ENCODE peak calls at places on chromosomes 6 and 20, in six cellular contexts. X is mesothelial cell of epicardium, G is AG09309, S is cardiac muscle cell, Q is GM12865, I is OCI-LY7. L is an unnamed sample.

GRCh38 chr6:74249658-74250057 is 553.7 kb downstream of the CD109 start:
- DNase-seq in G (peak; percentile 1), S (peak; percentile 40), Q (no peak), I (no peak), X (no peak), L (peak; percentile 81)

GRCh38 chr6:148999501-148999900 is 252.7 kb downstream of the UST start:
- DNase-seq in X (no peak), Q (no peak), S (peak; percentile 59), G (no peak), I (no peak), L (no peak)

GRCh38 chr6:87498048-87498447 is 25.3 kb downstream of the SLC35A1 start:
- DNase-seq in I (no peak), Q (no peak), X (no peak), G (no peak), S (no peak), L (no peak)

GRCh38 chr6:42428326-42429041 is 23.2 kb downstream of the TRERF1 start:
- DNase-seq in X (no peak), I (no peak), S (peak; percentile 43), G (no peak), Q (peak; percentile 71), L (no peak)

GRCh38 chr20:9617940-9618339 is 103.5 kb downstream of the LAMP5 start:
- DNase-seq in Q (peak; percentile 35), X (no peak), G (no peak), S (peak; percentile 27), I (no peak), L (no peak)

GRCh38 chr6:7238900-7239589 is 74.0 kb downstream of the SSR1 start:
- DNase-seq in I (peak; percentile 93), G (no peak), S (peak; percentile 68), Q (peak; percentile 86), X (peak; percentile 57), L (peak; percentile 46)

GRCh38 chr6:161003336-161003735 is 11.8 kb downstream of the MAP3K4 start:
- DNase-seq in Q (no peak), I (no peak), X (no peak), S (no peak), G (no peak), L (no peak)

GRCh38 chr20:53980101-53980500 is 90.3 kb downstream of the BCAS1 start:
- DNase-seq in X (no peak), I (no peak), G (no peak), S (no peak), Q (no peak), L (no peak)

GRCh38 chr6:117264487-117265424 is 602 bp upstream of the VGLL2 start:
- DNase-seq in I (no peak), X (no peak), Q (peak; percentile 44), G (no peak), S (peak; percentile 16), L (no peak)

GRCh38 chr6:32113386-32114352 is 4.5 kb upstream of the TNXB start:
- DNase-seq in I (no peak), G (peak; percentile 81), X (no peak), Q (no peak), S (peak; percentile 98), L (peak; percentile 84)

GRCh38 chr6:112384511-112384910 is 37.4 kb downstream of the RFPL4B start:
- DNase-seq in X (no peak), S (no peak), Q (no peak), G (no peak), I (no peak), L (no peak)

GRCh38 chr20:8218861-8219260 is 86.8 kb downstream of the PLCB1 start:
- DNase-seq in Q (no peak), I (no peak), G (no peak), X (no peak), S (no peak), L (no peak)

DNA sequence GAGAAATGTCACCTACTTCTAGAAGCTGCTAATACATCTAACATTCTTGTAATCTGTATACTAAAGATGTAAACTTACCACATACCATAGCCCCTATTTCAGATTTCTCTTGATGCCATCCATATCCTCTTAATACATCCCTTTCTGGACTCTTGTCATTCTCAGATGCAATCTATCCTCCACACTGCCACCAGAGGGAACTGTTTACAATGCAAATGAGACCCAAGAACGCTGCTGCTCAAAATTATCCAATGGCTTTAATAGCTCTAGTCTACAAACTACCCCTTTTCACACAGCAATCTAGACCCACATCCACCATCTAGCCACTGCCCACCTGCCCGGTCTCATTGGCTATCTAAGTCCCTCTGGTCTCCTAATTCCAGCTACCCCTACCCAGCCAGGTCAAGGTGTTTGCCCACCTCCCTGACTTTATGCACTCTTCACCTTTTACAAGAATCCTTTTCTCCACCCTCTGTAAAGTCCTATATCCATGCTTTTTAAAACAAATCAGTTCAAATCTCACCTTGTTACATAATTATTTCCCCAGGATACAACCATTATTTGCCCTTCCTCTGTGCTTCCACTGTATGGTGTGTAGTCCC is 14.8 kb downstream of the FAXC start:
- DNase-seq in G (peak; percentile 28), Q (peak; percentile 77), I (peak; percentile 33), S (peak; percentile 67), X (no peak), L (peak; percentile 40)
- TF ChIP-seq CTCF in G (peak; percentile 74), Q (peak; percentile 70), I (peak; percentile 72), S (peak; percentile 64), X (no peak), L (peak; percentile 64)

GRCh38 chr6:110859335-110859792 is 15.2 kb upstream of the AMD1 start:
- DNase-seq in Q (peak; percentile 9), G (no peak), I (no peak), X (no peak), S (no peak), L (no peak)

GRCh38 chr6:110858562-110859214 is 15.9 kb upstream of the AMD1 start:
- DNase-seq in G (no peak), S (no peak), X (no peak), Q (no peak), I (no peak), L (no peak)

GRCh38 chr6:110856296-110856695 is 18.3 kb upstream of the AMD1 start:
- DNase-seq in S (no peak), G (no peak), I (no peak), Q (no peak), X (no peak), L (no peak)

GRCh38 chr6:110853754-110854477 is 20.7 kb upstream of the AMD1 start:
- DNase-seq in G (no peak), I (no peak), X (no peak), Q (no peak), S (no peak), L (no peak)

GRCh38 chr6:110858016-110858415 is 16.6 kb upstream of the AMD1 start:
- DNase-seq in S (no peak), G (no peak), Q (no peak), X (no peak), I (no peak), L (no peak)
- TF ChIP-seq CTCF in S (no peak), G (no peak), Q (no peak), X (no peak), I (no peak), L (no peak)

DNA sequence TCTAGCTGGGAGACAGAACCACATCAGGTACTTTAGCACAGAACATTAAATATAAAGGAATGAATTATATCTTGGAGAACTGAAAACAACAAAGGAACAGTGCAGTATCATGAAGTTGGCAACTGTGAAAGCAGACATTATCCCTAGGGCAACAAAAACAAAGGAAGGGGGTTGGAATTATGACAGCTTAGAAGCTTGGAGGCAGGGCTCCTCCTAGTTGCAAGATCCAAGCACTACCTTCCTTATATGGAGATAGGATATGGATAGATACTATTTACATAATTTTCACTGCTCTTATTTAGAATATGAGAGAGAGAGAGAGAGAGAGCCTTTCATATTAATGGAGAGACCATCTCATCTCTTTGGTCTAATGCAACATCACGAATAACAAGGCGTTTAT is 27.0 kb downstream of the TMEM14A start:
- DNase-seq in I (no peak), Q (no peak), S (peak; percentile 29), X (no peak), G (no peak), L (no peak)
- TF ChIP-seq CTCF in I (peak; percentile 12), Q (no peak), S (peak; percentile 11), X (no peak), G (no peak), L (no peak)

GRCh38 chr6:138517635-138518034 is 18.3 kb upstream of the NHSL1 start:
- DNase-seq in I (peak; percentile 76), G (no peak), X (no peak), S (peak; percentile 58), Q (peak; percentile 74), L (no peak)
- TF ChIP-seq CTCF in I (peak; percentile 85), G (peak; percentile 79), X (peak; percentile 26), S (peak; percentile 69), Q (peak; percentile 78), L (peak; percentile 56)

GRCh38 chr6:157954150-157955117 is 27.2 kb upstream of the SYNJ2 start:
- DNase-seq in X (no peak), G (peak; percentile 11), Q (no peak), I (no peak), S (peak; percentile 65), L (no peak)
- TF ChIP-seq CTCF in X (no peak), G (no peak), Q (no peak), I (no peak), S (no peak), L (no peak)

DNA sequence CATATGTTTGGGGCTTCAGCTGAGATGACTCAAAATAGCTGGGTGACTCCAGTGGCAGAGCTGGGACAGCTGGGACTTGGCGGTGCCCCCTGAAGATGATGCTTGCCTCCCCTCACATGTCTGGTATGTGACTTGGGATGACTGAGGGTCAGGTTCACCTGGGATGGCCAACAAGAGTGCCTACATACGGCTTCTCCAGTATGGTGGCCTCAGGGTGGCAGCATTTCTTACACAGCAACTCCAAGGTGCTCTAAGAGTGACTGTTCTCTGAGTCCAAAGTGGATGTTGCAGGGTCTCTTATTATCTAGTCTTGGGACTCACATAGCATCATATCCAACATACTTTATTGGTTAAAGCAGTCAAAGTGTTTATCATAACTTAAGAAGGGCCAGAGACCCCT is 87.8 kb upstream of the CENPW start:
- DNase-seq in S (no peak), Q (no peak), I (no peak), G (no peak), X (no peak), L (no peak)
- TF ChIP-seq CTCF in S (no peak), Q (no peak), I (peak; percentile 35), G (no peak), X (no peak), L (no peak)

GRCh38 chr6:168149015-168149414 is 70.0 kb upstream of the FRMD1 start:
- DNase-seq in Q (no peak), S (no peak), I (no peak), G (no peak), X (no peak), L (no peak)

GRCh38 chr6:168147205-168147738 is 68.3 kb upstream of the FRMD1 start:
- DNase-seq in S (no peak), X (no peak), Q (no peak), I (no peak), G (no peak), L (no peak)

GRCh38 chr6:168152306-168152963 is 73.4 kb upstream of the FRMD1 start:
- DNase-seq in G (no peak), Q (no peak), I (no peak), X (no peak), S (no peak), L (no peak)

GRCh38 chr6:168148231-168148849 is 69.3 kb upstream of the FRMD1 start:
- DNase-seq in Q (no peak), G (no peak), I (no peak), S (no peak), X (no peak), L (no peak)

GRCh38 chr6:168150551-168151444 is 71.8 kb upstream of the FRMD1 start:
- DNase-seq in G (no peak), Q (no peak), X (no peak), S (peak; percentile 30), I (no peak), L (no peak)
- TF ChIP-seq CTCF in G (peak; percentile 59), Q (no peak), X (peak; percentile 24), S (peak; percentile 47), I (peak; percentile 55), L (peak; percentile 9)

L was measured in HFF-Myc.